ENCODE peak calls at places on chromosomes 2 and 18, in five cellular contexts. One of them, this sample, is unnamed.

GRCh38 chr18:74898965-74899364 is 301.3 kb downstream of the ZNF407 start:
- DNase-seq in NB4: peak; percentile 33
- DNase-seq in uterus: no peak
- DNase-seq in Peyer's patch: no peak
- DNase-seq in IMR-90: peak; percentile 68
- DNase-seq in this sample: no peak

GRCh38 chr18:44681039-44681595 is 429 bp downstream of the SETBP1 start:
- DNase-seq in IMR-90: no peak
- DNase-seq in NB4: no peak
- DNase-seq in Peyer's patch: no peak
- DNase-seq in uterus: peak; percentile 30
- DNase-seq in this sample: no peak

GRCh38 chr2:20737505-20737904 is 70.6 kb downstream of the GDF7 start:
- DNase-seq in uterus: no peak
- DNase-seq in NB4: peak; percentile 56
- DNase-seq in Peyer's patch: no peak
- DNase-seq in IMR-90: no peak
- DNase-seq in this sample: no peak

GRCh38 chr2:170713280-170714155 is 1.6 kb upstream of the SP5 start:
- DNase-seq in IMR-90: no peak
- DNase-seq in uterus: no peak
- DNase-seq in NB4: peak; percentile 20
- DNase-seq in Peyer's patch: peak; percentile 59
- DNase-seq in this sample: no peak

GRCh38 chr2:175742367-175742766 is 259.7 kb downstream of the LNPK start:
- DNase-seq in uterus: no peak
- DNase-seq in NB4: no peak
- DNase-seq in IMR-90: peak; percentile 55
- DNase-seq in Peyer's patch: no peak
- DNase-seq in this sample: no peak

GRCh38 chr2:11498543-11499034 is 32.6 kb upstream of the E2F6 start:
- DNase-seq in uterus: peak; percentile 54
- DNase-seq in Peyer's patch: no peak
- DNase-seq in NB4: no peak
- DNase-seq in IMR-90: no peak
- DNase-seq in this sample: peak; percentile 98

GRCh38 chr18:36662000-36662399 is 166.8 kb downstream of the TPGS2 start:
- DNase-seq in IMR-90: peak; percentile 28
- DNase-seq in NB4: peak; percentile 4
- DNase-seq in uterus: no peak
- DNase-seq in Peyer's patch: no peak
- DNase-seq in this sample: no peak

GRCh38 chr2:122096788-122097187 is 341.3 kb downstream of the TSN start:
- DNase-seq in NB4: no peak
- DNase-seq in uterus: no peak
- DNase-seq in IMR-90: no peak
- DNase-seq in Peyer's patch: no peak
- DNase-seq in this sample: no peak

DNA sequence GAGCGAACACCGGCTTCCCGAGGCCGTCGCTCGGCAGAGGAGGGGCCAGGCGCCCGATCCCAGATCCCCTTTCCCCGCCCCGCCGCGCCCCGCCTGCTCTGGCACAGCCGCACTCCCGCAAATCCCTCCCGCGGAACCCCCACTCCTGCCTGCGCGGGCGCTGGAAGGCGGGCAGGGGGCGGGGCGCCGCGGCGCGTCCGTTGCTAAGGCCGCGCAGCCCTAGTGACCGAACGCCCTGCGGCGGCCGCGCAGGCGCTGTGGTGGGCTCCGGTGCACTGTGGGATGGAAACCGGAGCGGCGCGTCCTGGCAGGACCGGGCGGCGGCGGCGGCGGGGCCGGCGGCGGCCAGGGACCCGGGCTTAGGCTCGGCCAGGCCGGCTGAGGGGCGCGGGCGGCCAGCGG is at the start of gene TRAF3IP1:
- DNase-seq in Peyer's patch: peak; percentile 97
- DNase-seq in NB4: peak; percentile 86
- DNase-seq in IMR-90: peak; percentile 89
- DNase-seq in uterus: peak; percentile 94
- DNase-seq in this sample: peak; percentile 83
- TF ChIP-seq POLR2A in Peyer's patch: no peak
- TF ChIP-seq POLR2A in NB4: no peak
- TF ChIP-seq POLR2A in IMR-90: no peak
- TF ChIP-seq POLR2A in uterus: peak; percentile 45
- TF ChIP-seq POLR2A in this sample: peak; percentile 74

GRCh38 chr2:145749556-145749955 is 1229.6 kb upstream of the ZEB2 start:
- DNase-seq in NB4: no peak
- DNase-seq in uterus: no peak
- DNase-seq in Peyer's patch: no peak
- DNase-seq in IMR-90: no peak
- DNase-seq in this sample: no peak
- TF ChIP-seq CTCF in NB4: no peak
- TF ChIP-seq CTCF in uterus: no peak
- TF ChIP-seq CTCF in Peyer's patch: no peak
- TF ChIP-seq CTCF in IMR-90: no peak
- TF ChIP-seq CTCF in this sample: no peak

GRCh38 chr2:25044011-25044410 is 2.1 kb downstream of the EFR3B start:
- DNase-seq in IMR-90: no peak
- DNase-seq in NB4: no peak
- DNase-seq in uterus: no peak
- DNase-seq in Peyer's patch: no peak
- DNase-seq in this sample: no peak

GRCh38 chr2:25042321-25043240 is 705 bp downstream of the EFR3B start:
- DNase-seq in Peyer's patch: peak; percentile 60
- DNase-seq in IMR-90: peak; percentile 10
- DNase-seq in uterus: no peak
- DNase-seq in NB4: peak; percentile 49
- DNase-seq in this sample: no peak

GRCh38 chr2:25041307-25041927 is 459 bp upstream of the EFR3B start:
- DNase-seq in uterus: peak; percentile 54
- DNase-seq in Peyer's patch: peak; percentile 70
- DNase-seq in IMR-90: peak; percentile 32
- DNase-seq in NB4: no peak
- DNase-seq in this sample: peak; percentile 17

GRCh38 chr2:25043241-25043867 is 1.5 kb downstream of the EFR3B start:
- DNase-seq in NB4: peak; percentile 90
- DNase-seq in IMR-90: peak; percentile 89
- DNase-seq in Peyer's patch: no peak
- DNase-seq in uterus: no peak
- DNase-seq in this sample: no peak

GRCh38 chr2:25041928-25042320 is at the start of gene EFR3B:
- DNase-seq in Peyer's patch: peak; percentile 96
- DNase-seq in NB4: peak; percentile 96
- DNase-seq in IMR-90: peak; percentile 90
- DNase-seq in uterus: peak; percentile 95
- DNase-seq in this sample: peak; percentile 93
- TF ChIP-seq POLR2A in Peyer's patch: no peak
- TF ChIP-seq POLR2A in NB4: no peak
- TF ChIP-seq POLR2A in IMR-90: peak; percentile 40
- TF ChIP-seq POLR2A in uterus: peak; percentile 41
- TF ChIP-seq POLR2A in this sample: peak; percentile 77

GRCh38 chr2:66495788-66496640 is 61.1 kb downstream of the MEIS1 start:
- DNase-seq in uterus: peak; percentile 79
- DNase-seq in IMR-90: peak; percentile 96
- DNase-seq in NB4: peak; percentile 39
- DNase-seq in Peyer's patch: no peak
- DNase-seq in this sample: no peak
- TF ChIP-seq CTCF in uterus: peak; percentile 43
- TF ChIP-seq CTCF in IMR-90: peak; percentile 44
- TF ChIP-seq CTCF in NB4: no peak
- TF ChIP-seq CTCF in Peyer's patch: no peak
- TF ChIP-seq CTCF in this sample: no peak

DNA sequence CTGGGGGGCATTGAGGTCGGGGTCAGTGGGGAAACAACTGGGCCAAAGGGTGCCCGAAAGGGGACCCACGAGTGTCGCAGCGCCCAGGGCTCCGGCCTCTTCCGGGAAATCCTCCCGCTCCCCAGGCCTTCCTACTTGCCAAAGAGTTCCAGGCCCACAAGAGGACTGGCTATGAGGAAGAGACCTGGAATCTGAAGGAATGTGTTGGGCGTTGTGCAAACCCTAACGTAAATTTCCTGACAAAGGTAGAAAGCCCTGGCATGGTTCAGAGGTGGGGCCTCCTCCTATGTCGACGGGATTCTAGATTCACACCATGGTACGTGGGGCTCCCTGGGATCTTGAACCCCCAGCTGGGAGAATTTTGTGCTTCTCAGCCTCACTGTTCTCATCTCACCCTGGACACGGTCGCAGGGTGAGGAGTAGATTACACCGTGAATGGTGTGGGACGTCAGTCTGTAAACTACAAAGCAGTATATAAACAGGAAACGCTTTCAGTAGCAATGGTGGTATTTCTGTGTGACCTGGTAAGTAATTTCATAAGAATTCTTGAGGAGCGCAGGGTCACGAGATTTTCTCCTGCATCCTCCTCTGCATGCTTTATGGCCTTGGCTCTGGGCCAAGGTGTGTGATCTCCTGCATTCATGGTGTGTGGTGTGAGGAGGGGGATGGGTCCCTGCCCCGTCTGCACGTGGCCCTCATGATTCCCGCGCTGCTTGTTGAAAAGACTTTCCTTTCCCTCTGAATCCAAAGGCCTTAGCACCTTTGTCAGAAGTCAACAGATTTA is 868 bp downstream of the HSBP1L1 start:
- DNase-seq in Peyer's patch: peak; percentile 78
- DNase-seq in NB4: no peak
- DNase-seq in uterus: no peak
- DNase-seq in IMR-90: peak; percentile 91
- DNase-seq in this sample: no peak
- TF ChIP-seq POLR2A in Peyer's patch: no peak
- TF ChIP-seq POLR2A in NB4: no peak
- TF ChIP-seq POLR2A in uterus: no peak
- TF ChIP-seq POLR2A in IMR-90: peak; percentile 32
- TF ChIP-seq POLR2A in this sample: no peak

GRCh38 chr18:10195529-10195928 is 258.9 kb upstream of the APCDD1 start:
- DNase-seq in NB4: no peak
- DNase-seq in uterus: no peak
- DNase-seq in IMR-90: no peak
- DNase-seq in Peyer's patch: no peak
- DNase-seq in this sample: no peak
- TF ChIP-seq CTCF in NB4: no peak
- TF ChIP-seq CTCF in uterus: no peak
- TF ChIP-seq CTCF in IMR-90: no peak
- TF ChIP-seq CTCF in Peyer's patch: no peak
- TF ChIP-seq CTCF in this sample: no peak

GRCh38 chr2:216114476-216115223 is 5.5 kb downstream of the XRCC5 start:
- DNase-seq in IMR-90: peak; percentile 99
- DNase-seq in uterus: peak; percentile 99
- DNase-seq in Peyer's patch: peak; percentile 95
- DNase-seq in NB4: peak; percentile 98
- DNase-seq in this sample: peak; percentile 98
- TF ChIP-seq POLR2A in IMR-90: peak; percentile 57
- TF ChIP-seq POLR2A in uterus: peak; percentile 59
- TF ChIP-seq POLR2A in Peyer's patch: no peak
- TF ChIP-seq POLR2A in NB4: peak; percentile 37
- TF ChIP-seq POLR2A in this sample: peak; percentile 37

GRCh38 chr2:226140594-226140993 is 659.0 kb downstream of the IRS1 start:
- DNase-seq in NB4: no peak
- DNase-seq in Peyer's patch: no peak
- DNase-seq in IMR-90: no peak
- DNase-seq in uterus: no peak
- DNase-seq in this sample: no peak
- TF ChIP-seq CTCF in NB4: no peak
- TF ChIP-seq CTCF in Peyer's patch: no peak
- TF ChIP-seq CTCF in IMR-90: no peak
- TF ChIP-seq CTCF in uterus: no peak
- TF ChIP-seq CTCF in this sample: no peak